ENCODE peak calls at places on chromosomes 2 and 18, in ten cellular contexts. P is WTC11, U is fibroblast of pulmonary artery, F is adrenal gland, T is AG04450, J is B cell, A is kidney, D is foreskin fibroblast, E is endothelial cell, V is colonic mucosa. S is an unnamed sample.

GRCh38 chr2:121858406-121858805 is 103.0 kb downstream of the TSN start:
- DNase-seq in P (no peak), V (no peak), F (no peak), A (no peak), T (no peak), U (no peak), E (no peak), J (no peak), D (peak), S (no peak)

GRCh38 chr18:73136134-73136533 is 268.3 kb upstream of the NETO1 start:
- DNase-seq in E (no peak), A (no peak), J (peak), D (peak), F (no peak), V (no peak), U (no peak), T (no peak), P (no peak), S (no peak)

GRCh38 chr2:147525724-147526489 is 318.9 kb upstream of the ACVR2A start:
- DNase-seq in J (no peak), U (no peak), V (no peak), A (no peak), E (no peak), F (no peak), D (no peak), T (no peak), P (no peak), S (no peak)

GRCh38 chr2:44843086-44843485 is 98.4 kb upstream of the SIX3 start:
- DNase-seq in E (no peak), J (no peak), D (no peak), U (no peak), F (no peak), T (no peak), P (no peak), A (no peak), V (no peak), S (no peak)

GRCh38 chr2:234763051-234763909 is 188.5 kb upstream of the SH3BP4 start:
- DNase-seq in D (peak), T (peak), U (peak), F (no peak), J (no peak), E (no peak), V (no peak), P (no peak), A (no peak), S (no peak)

GRCh38 chr2:134253804-134254203 is at the start of gene MGAT5:
- DNase-seq in E (no peak), F (no peak), V (peak), T (no peak), A (no peak), P (no peak), J (peak), D (no peak), U (peak), S (no peak)

GRCh38 chr18:23217781-23218180 is 82.5 kb downstream of the CABLES1 start:
- DNase-seq in P (no peak), F (no peak), A (no peak), T (no peak), D (no peak), V (no peak), U (no peak), E (no peak), J (no peak), S (no peak)

GRCh38 chr2:120740765-120741513 is 5.3 kb downstream of the GLI2 start:
- DNase-seq in E (peak), F (no peak), D (no peak), V (peak), A (no peak), T (no peak), P (peak), J (no peak), U (no peak), S (no peak)

GRCh38 chr2:174599310-174599941 is 1.8 kb upstream of the WIPF1 start:
- DNase-seq in P (no peak), V (no peak), A (no peak), J (no peak), U (no peak), D (no peak), T (no peak), F (no peak), E (no peak), S (no peak)

GRCh38 chr2:37625781-37626548 is 45.5 kb downstream of the CDC42EP3 start:
- DNase-seq in U (no peak), V (no peak), J (peak), E (no peak), D (no peak), F (no peak), T (no peak), P (no peak), A (peak), S (peak)

GRCh38 chr18:67517224-67517765 is 775 bp upstream of the DSEL start:
- DNase-seq in J (peak), E (no peak), P (no peak), A (peak), U (no peak), F (peak), T (no peak), V (no peak), D (peak), S (peak)

GRCh38 chr2:182245963-182246362 is 180.9 kb downstream of the PDE1A start:
- DNase-seq in P (no peak), D (no peak), E (no peak), V (no peak), U (no peak), T (no peak), A (no peak), F (no peak), J (no peak), S (no peak)

GRCh38 chr2:42095923-42096408 is 48.1 kb downstream of the PKDCC start:
- DNase-seq in V (peak), D (peak), T (peak), U (peak), F (peak), A (no peak), P (peak), J (peak), E (peak), S (peak)

GRCh38 chr2:30280596-30281434 is 49.5 kb downstream of the LBH start:
- DNase-seq in F (no peak), V (no peak), E (no peak), A (no peak), D (no peak), P (no peak), T (no peak), J (no peak), U (no peak), S (no peak)

GRCh38 chr2:108803045-108803736 is 16.6 kb downstream of the CCDC138 start:
- DNase-seq in F (no peak), V (no peak), U (no peak), J (no peak), E (no peak), T (no peak), P (no peak), A (no peak), D (no peak), S (no peak)

GRCh38 chr2:176534798-176535479 is 265.7 kb downstream of the MTX2 start:
- DNase-seq in E (no peak), V (no peak), D (peak), T (no peak), U (no peak), A (peak), F (peak), P (no peak), J (no peak), S (no peak)

GRCh38 chr2:120831891-120832290 is 96.2 kb downstream of the GLI2 start:
- DNase-seq in A (no peak), V (no peak), U (no peak), J (no peak), E (no peak), P (no peak), T (no peak), F (no peak), D (no peak), S (peak)

GRCh38 chr18:24397694-24398365 is at the start of gene OSBPL1A:
- DNase-seq in A (peak), E (peak), P (peak), V (peak), F (peak), U (peak), J (peak), T (peak), D (peak), S (peak)

GRCh38 chr2:189327879-189328351 is 113.4 kb upstream of the WDR75 start:
- DNase-seq in D (peak), A (no peak), T (no peak), E (no peak), F (no peak), P (no peak), V (no peak), J (no peak), U (peak), S (no peak)

GRCh38 chr2:95730813-95731212 is 139.0 kb downstream of the TRIM43 start:
- DNase-seq in D (no peak), T (no peak), P (no peak), U (no peak), A (no peak), E (no peak), F (no peak), V (no peak), J (no peak), S (no peak)

GRCh38 chr2:112481050-112481527 is 867 bp upstream of the TTL start:
- DNase-seq in E (peak), U (peak), D (peak), V (peak), J (peak), A (peak), F (peak), T (peak), P (peak), S (peak)

GRCh38 chr18:63890950-63891304 is 3.4 kb downstream of the SERPINB2 start:
- DNase-seq in P (no peak), T (no peak), J (no peak), F (no peak), U (peak), A (no peak), D (peak), E (no peak), V (no peak), S (no peak)

GRCh38 chr2:164620873-164621760 is at the start of gene GRB14:
- DNase-seq in J (peak), U (peak), T (no peak), E (peak), F (peak), A (peak), P (peak), D (peak), V (peak), S (no peak)

DNA sequence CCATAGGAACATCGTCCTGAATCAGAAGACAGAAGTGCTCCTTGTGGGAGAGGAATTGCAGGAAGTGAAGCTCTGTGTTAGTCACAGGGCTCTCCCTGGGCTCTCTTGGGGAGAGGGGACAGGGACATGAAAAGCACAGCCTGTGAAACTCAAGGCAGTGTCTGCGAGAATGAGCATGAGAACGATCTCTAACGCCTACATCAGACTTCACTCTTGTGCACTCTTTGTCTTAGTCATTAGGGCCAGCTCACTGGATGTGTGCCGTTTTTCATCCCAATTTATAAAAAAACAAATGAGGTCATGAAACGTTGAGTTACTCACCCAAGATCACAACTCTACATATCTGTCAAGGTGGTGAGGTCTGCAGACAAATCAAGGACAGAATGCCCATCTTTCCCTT is 27.0 kb upstream of the TWIST2 start:
- DNase-seq in D (peak), A (no peak), V (no peak), F (no peak), P (no peak), E (no peak), T (no peak), U (peak), J (no peak), S (no peak)
- TF ChIP-seq CTCF in D (no peak), A (no peak), V (no peak), F (no peak), P (no peak), E (no peak), T (no peak), U (no peak), J (no peak), S (no peak)

GRCh38 chr18:32195881-32196815 is 6.3 kb downstream of the MEP1B start:
- DNase-seq in J (no peak), D (no peak), A (peak), V (no peak), F (no peak), U (no peak), E (no peak), T (no peak), P (no peak), S (no peak)
- TF ChIP-seq CTCF in J (no peak), D (no peak), A (no peak), V (no peak), F (no peak), U (no peak), E (no peak), T (no peak), P (no peak), S (no peak)

GRCh38 chr2:240927390-240927781 is 21.2 kb downstream of the CROCC2 start:
- DNase-seq in P (no peak), F (no peak), U (no peak), D (no peak), V (no peak), E (no peak), A (no peak), T (no peak), J (no peak), S (no peak)

GRCh38 chr2:240928476-240929363 is 22.6 kb downstream of the CROCC2 start:
- DNase-seq in A (no peak), D (no peak), T (no peak), F (no peak), E (peak), J (no peak), P (no peak), U (no peak), V (peak), S (peak)

GRCh38 chr2:240925576-240926515 is 19.7 kb downstream of the CROCC2 start:
- DNase-seq in E (peak), A (peak), V (peak), D (no peak), F (peak), J (no peak), T (no peak), P (peak), U (no peak), S (peak)

GRCh38 chr2:240925191-240925575 is 19.0 kb downstream of the CROCC2 start:
- DNase-seq in E (peak), V (peak), F (peak), A (no peak), J (no peak), T (no peak), D (no peak), U (no peak), P (peak), S (peak)

DNA sequence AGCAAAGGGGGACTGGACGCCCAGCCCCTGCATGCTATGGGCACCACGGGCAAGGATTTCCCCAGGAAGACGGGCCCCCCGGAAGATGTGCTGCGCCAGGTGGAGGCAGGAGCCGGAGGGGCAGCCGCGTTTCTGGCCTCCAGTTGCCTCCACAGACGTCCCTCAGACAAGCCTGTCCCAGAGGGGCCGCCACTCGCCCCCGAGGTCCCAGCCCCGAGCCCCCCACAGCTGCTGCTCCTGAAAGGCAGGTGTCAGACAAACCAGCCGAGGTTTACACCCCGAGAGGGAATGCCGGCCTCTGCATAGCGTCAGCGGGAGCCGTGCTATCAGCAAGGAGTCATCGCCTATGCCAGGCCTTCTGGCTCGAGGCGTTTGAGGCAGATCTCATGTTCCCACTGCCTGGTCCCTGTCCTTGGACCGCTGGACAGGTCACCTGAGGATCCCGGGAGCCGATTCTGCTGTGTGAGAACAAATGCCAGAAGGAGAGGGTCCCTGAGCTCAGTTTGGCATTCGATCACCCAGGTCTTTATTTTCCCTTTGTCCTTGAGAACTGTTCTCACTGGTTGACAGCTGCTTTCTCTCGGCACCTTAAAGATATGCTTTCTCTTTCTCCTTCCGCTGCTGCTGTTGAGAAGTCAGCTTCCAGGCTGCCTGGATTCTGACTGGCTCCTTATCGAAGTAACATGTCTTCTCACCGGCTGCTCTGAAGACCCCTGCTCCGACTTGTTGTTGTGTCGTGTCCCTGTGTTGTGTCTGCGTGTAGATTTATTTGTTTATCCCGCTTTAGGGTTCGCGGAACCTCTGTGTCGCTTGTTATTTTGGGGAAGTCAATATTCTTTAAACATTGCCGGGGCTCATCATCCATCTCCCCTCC is 20.6 kb downstream of the CROCC2 start:
- DNase-seq in P (peak), J (no peak), U (peak), V (peak), D (peak), F (peak), T (no peak), A (peak), E (no peak), S (peak)
- TF ChIP-seq CTCF in P (no peak), J (no peak), U (no peak), V (no peak), D (no peak), F (no peak), T (no peak), A (no peak), E (no peak), S (no peak)

DNA sequence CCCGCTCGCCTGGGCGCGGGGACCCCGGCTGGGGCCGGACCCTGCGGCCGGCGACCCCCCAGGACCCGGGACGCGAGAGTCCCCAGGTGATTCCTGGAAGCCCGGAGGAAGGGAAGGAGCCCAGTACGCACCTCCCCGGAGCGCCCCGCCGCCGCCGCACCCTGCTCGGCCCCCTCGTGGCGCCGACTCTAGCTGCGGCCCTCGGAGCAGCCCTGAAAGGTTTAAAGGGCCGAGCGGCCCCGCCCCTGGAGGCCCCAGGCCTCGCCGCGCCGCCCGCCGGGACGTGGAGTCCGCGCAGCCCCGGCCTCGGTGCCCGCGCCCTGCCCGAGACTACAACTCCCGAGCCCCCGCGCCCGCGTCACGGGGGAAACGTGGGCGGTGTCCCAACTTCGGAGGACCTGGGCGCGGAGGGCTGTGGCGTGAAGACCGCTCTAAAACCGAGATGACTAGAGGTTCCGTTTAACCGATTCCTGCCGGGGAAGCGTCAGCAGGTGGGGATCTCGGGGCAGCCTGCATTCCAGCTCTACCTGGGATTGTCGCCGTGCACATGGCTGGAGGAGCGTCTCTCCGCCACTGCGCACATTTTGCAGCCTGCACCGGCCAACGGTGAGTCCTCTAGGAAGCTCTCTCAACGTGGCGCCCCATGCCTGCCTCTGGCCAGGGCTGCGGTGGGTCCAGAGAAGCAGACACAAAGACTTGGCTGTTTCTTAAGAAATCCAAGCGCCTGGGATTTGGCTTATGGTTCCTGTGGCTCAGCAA is at the start of gene TMEM150A:
- DNase-seq in D (peak), F (peak), P (peak), J (peak), E (peak), A (peak), T (peak), V (peak), U (peak), S (peak)
- TF ChIP-seq CTCF in D (no peak), F (peak), P (no peak), J (no peak), E (peak), A (no peak), T (peak), V (peak), U (no peak), S (peak)

DNA sequence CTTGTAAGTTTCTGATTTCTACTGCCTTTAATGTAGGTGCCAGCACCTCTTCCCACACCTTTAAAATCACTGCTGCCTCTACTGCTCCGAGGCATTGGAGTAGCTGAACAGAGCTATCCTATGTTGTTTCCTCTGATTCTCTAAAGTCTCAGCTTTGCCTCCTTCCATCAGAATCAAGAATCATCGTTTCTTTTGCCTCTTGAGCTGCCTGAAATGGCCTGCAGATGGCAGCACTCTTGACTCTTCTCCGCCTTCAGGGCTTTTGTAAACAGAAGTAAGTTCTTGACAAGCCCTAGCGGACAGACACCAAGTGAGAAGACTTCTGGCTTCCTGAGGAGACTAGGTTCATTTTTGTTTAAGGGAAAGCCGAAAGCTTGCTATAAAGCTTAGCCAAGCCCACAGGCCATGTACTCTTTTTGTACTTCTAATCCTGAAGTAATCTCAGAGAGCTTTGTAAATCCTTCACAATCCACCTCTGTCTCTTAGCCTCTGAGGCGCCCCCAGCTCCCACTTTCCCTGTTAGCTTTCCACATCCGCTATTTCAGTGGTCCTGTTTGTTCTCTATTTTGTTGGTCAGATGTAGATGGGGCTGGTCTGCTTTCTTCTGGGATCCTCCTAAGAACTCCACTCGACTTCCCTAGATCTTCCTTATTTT is 48.4 kb downstream of the GTF3C3 start:
- DNase-seq in U (peak), P (peak), T (peak), J (peak), A (peak), E (peak), V (peak), F (peak), D (peak), S (no peak)
- TF ChIP-seq CTCF in U (peak), P (peak), T (peak), J (peak), A (peak), E (peak), V (peak), F (peak), D (peak), S (no peak)

DNA sequence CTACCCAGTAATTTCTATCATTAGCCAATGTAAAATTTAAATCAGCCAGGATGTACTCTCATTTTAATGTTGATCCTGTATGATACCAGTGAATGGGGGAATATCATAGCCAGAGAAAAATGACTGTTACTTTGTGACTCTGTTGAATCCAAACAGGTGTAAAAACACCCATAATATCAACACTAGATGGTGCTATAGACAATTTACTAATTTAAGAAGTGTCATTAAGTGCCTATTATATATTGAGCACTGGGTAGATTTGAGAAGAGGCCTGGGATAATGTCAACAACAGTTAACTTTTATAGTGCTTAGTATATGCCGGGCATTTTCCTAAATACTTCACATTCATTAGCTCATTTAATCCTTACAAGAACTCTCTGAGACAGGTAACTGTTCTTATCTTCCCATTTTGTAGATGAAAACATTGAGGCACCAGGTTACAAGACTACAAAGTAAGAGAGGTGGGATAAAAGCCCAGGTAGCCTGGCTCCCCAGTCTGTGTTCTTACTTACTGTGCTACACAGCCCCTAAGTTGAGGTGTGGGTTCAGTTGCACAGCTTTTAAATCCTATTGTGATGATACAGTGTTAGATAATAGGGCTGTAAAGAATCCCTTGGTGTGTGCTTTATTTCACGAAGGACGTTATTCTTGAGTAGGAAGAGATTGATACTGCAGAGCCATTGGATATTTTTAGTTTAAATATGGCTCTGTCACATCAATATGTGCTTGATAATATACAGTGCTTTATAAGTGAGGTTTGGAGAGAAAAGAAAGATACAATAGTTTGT is 325.5 kb downstream of the AGPS start:
- DNase-seq in V (no peak), U (no peak), F (no peak), E (no peak), P (no peak), A (no peak), T (no peak), D (no peak), J (no peak), S (no peak)
- TF ChIP-seq CTCF in V (no peak), U (peak), F (peak), E (peak), P (no peak), A (no peak), T (no peak), D (no peak), J (peak), S (no peak)

S was measured in sigmoid colon.